ENCODE peak calls at places on chromosomes 4 and X, in six cellular contexts. One of them, this sample, is unnamed. For H3K4me1 and H3K27me3, the result is how much of the 10 kb centered on the place peaks cover.

GRCh38 chrX:45699158-45699557 is 498.5 kb upstream of the DIPK2B start:
- ATAC-seq in HepG2: no peak
- ATAC-seq in K562: no peak
- ATAC-seq in HCT116: no peak
- ATAC-seq in Panc1: no peak
- ATAC-seq in upper lobe of left lung: no peak
- ATAC-seq in this sample: no peak

GRCh38 chr4:140697709-140698560 is 58.2 kb downstream of the TBC1D9 start:
- ATAC-seq in upper lobe of left lung: peak
- ATAC-seq in K562: no peak
- ATAC-seq in Panc1: no peak
- ATAC-seq in HCT116: no peak
- ATAC-seq in HepG2: no peak
- ATAC-seq in this sample: no peak

GRCh38 chr4:181193162-181193930 is 1049.9 kb upstream of the TENM3 start:
- ATAC-seq in upper lobe of left lung: no peak
- ATAC-seq in HepG2: no peak
- ATAC-seq in K562: no peak
- ATAC-seq in HCT116: no peak
- ATAC-seq in Panc1: no peak
- ATAC-seq in this sample: no peak

GRCh38 chr4:158854236-158854635 is 85.4 kb downstream of the FNIP2 start:
- ATAC-seq in HCT116: no peak
- ATAC-seq in K562: no peak
- ATAC-seq in Panc1: no peak
- ATAC-seq in HepG2: no peak
- ATAC-seq in upper lobe of left lung: no peak
- ATAC-seq in this sample: no peak

GRCh38 chr4:152448806-152449205 is 87.1 kb downstream of the FBXW7 start:
- ATAC-seq in Panc1: no peak
- ATAC-seq in HCT116: no peak
- ATAC-seq in upper lobe of left lung: no peak
- ATAC-seq in HepG2: no peak
- ATAC-seq in K562: no peak
- ATAC-seq in this sample: no peak

GRCh38 chrX:46582964-46583363 is 9.4 kb downstream of the CHST7 start:
- ATAC-seq in Panc1: no peak
- ATAC-seq in upper lobe of left lung: peak
- ATAC-seq in HCT116: no peak
- ATAC-seq in K562: no peak
- ATAC-seq in HepG2: no peak
- ATAC-seq in this sample: peak

GRCh38 chrX:132737743-132738142 is 220.7 kb downstream of the HS6ST2 start:
- ATAC-seq in HCT116: peak
- ATAC-seq in upper lobe of left lung: no peak
- ATAC-seq in K562: no peak
- ATAC-seq in Panc1: no peak
- ATAC-seq in HepG2: no peak
- ATAC-seq in this sample: no peak

GRCh38 chrX:107629533-107629909 is 1.2 kb downstream of the PRPS1 start:
- ATAC-seq in K562: peak
- ATAC-seq in Panc1: no peak
- ATAC-seq in HepG2: peak
- ATAC-seq in HCT116: no peak
- ATAC-seq in upper lobe of left lung: no peak
- ATAC-seq in this sample: no peak

GRCh38 chr4:163613375-163613774 is 118.9 kb downstream of the TMA16 start:
- ATAC-seq in HCT116: no peak
- ATAC-seq in upper lobe of left lung: peak
- ATAC-seq in HepG2: no peak
- ATAC-seq in Panc1: no peak
- ATAC-seq in K562: no peak
- ATAC-seq in this sample: no peak

GRCh38 chr4:184313710-184314659 is 96.3 kb upstream of the ENPP6 start:
- ATAC-seq in Panc1: no peak
- ATAC-seq in upper lobe of left lung: peak
- ATAC-seq in K562: no peak
- ATAC-seq in HCT116: no peak
- ATAC-seq in HepG2: no peak
- ATAC-seq in this sample: peak

GRCh38 chr4:129240816-129241215 is 144.9 kb downstream of the C4orf33 start:
- ATAC-seq in Panc1: no peak
- ATAC-seq in HepG2: no peak
- ATAC-seq in HCT116: no peak
- ATAC-seq in upper lobe of left lung: no peak
- ATAC-seq in K562: no peak
- ATAC-seq in this sample: no peak

GRCh38 chr4:153931804-153932203 is 142.9 kb upstream of the SFRP2 start:
- ATAC-seq in K562: no peak
- ATAC-seq in upper lobe of left lung: peak
- ATAC-seq in HepG2: no peak
- ATAC-seq in Panc1: no peak
- ATAC-seq in HCT116: no peak
- ATAC-seq in this sample: peak

GRCh38 chrX:109679820-109680219 is 53.2 kb downstream of the ACSL4 start:
- ATAC-seq in HepG2: no peak
- ATAC-seq in Panc1: no peak
- ATAC-seq in K562: no peak
- ATAC-seq in HCT116: no peak
- ATAC-seq in upper lobe of left lung: no peak
- ATAC-seq in this sample: no peak

GRCh38 chr4:85777908-85778808 is 303.2 kb downstream of the ARHGAP24 start:
- ATAC-seq in K562: no peak
- ATAC-seq in HepG2: no peak
- ATAC-seq in HCT116: no peak
- ATAC-seq in upper lobe of left lung: peak
- ATAC-seq in Panc1: no peak
- ATAC-seq in this sample: peak

GRCh38 chr4:148355442-148356123 is 86.6 kb downstream of the NR3C2 start:
- ATAC-seq in Panc1: no peak
- ATAC-seq in HCT116: no peak
- ATAC-seq in HepG2: no peak
- ATAC-seq in K562: no peak
- ATAC-seq in upper lobe of left lung: no peak
- ATAC-seq in this sample: no peak

GRCh38 chr4:19126903-19127302 is 1105.3 kb upstream of the LCORL start:
- ATAC-seq in upper lobe of left lung: no peak
- ATAC-seq in HepG2: no peak
- ATAC-seq in Panc1: no peak
- ATAC-seq in HCT116: no peak
- ATAC-seq in K562: no peak
- ATAC-seq in this sample: no peak

GRCh38 chr4:5772528-5773270 is 61.7 kb downstream of the EVC start:
- ATAC-seq in K562: no peak
- ATAC-seq in Panc1: no peak
- ATAC-seq in upper lobe of left lung: peak
- ATAC-seq in HCT116: no peak
- ATAC-seq in HepG2: no peak
- ATAC-seq in this sample: no peak

GRCh38 chr4:173195132-173195531 is 26.5 kb downstream of the GALNT7 start:
- ATAC-seq in upper lobe of left lung: no peak
- ATAC-seq in HepG2: no peak
- ATAC-seq in Panc1: no peak
- ATAC-seq in K562: peak
- ATAC-seq in HCT116: no peak
- ATAC-seq in this sample: no peak

GRCh38 chr4:6886886-6887285 is 22.7 kb upstream of the TBC1D14 start:
- ATAC-seq in Panc1: no peak
- ATAC-seq in HCT116: no peak
- ATAC-seq in HepG2: no peak
- ATAC-seq in upper lobe of left lung: no peak
- ATAC-seq in K562: no peak
- ATAC-seq in this sample: no peak

DNA sequence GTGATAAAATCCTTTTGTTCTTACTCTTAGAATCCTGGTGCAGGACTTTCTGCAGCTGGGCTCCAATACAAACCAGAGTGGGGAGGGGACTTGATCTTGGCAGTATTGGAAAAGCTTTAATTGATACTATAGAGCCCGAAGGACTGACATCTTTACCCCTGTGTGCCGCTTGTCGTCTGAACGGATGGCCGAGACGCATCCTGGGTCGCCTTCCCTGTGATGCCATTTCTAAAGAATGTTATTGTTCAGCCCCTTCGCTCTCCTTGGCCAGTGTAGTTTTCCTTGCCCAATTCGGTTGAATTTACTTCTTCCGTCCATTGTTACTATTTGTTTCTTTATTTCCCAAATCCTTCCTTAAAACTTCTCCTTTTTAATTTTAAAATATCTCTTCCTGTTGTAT is 80.9 kb downstream of the CLDN34 start:
- ATAC-seq in Panc1: no peak
- ATAC-seq in K562: no peak
- ATAC-seq in upper lobe of left lung: no peak
- ATAC-seq in HepG2: no peak
- ATAC-seq in HCT116: no peak
- ATAC-seq in this sample: no peak
- H3K4me1 ChIP-seq in Panc1: under half
- H3K4me1 ChIP-seq in K562: under half
- H3K4me1 ChIP-seq in upper lobe of left lung: under half
- H3K4me1 ChIP-seq in HepG2: under half
- H3K4me1 ChIP-seq in HCT116: under half
- H3K4me1 ChIP-seq in this sample: under half

GRCh38 chrX:12137982-12138365 is 299 bp upstream of the FRMPD4 start:
- ATAC-seq in HCT116: no peak
- ATAC-seq in HepG2: no peak
- ATAC-seq in upper lobe of left lung: no peak
- ATAC-seq in K562: no peak
- ATAC-seq in Panc1: no peak
- ATAC-seq in this sample: no peak

GRCh38 chrX:12139934-12140611 is 1.8 kb downstream of the FRMPD4 start:
- ATAC-seq in Panc1: no peak
- ATAC-seq in upper lobe of left lung: no peak
- ATAC-seq in HepG2: no peak
- ATAC-seq in HCT116: no peak
- ATAC-seq in K562: no peak
- ATAC-seq in this sample: no peak

GRCh38 chrX:12141511-12141910 is 3.2 kb downstream of the FRMPD4 start:
- ATAC-seq in K562: no peak
- ATAC-seq in HCT116: no peak
- ATAC-seq in HepG2: no peak
- ATAC-seq in upper lobe of left lung: no peak
- ATAC-seq in Panc1: no peak
- ATAC-seq in this sample: no peak

GRCh38 chrX:12142661-12143060 is 4.4 kb downstream of the FRMPD4 start:
- ATAC-seq in upper lobe of left lung: no peak
- ATAC-seq in Panc1: no peak
- ATAC-seq in HepG2: no peak
- ATAC-seq in K562: no peak
- ATAC-seq in HCT116: no peak
- ATAC-seq in this sample: no peak

GRCh38 chrX:12138366-12139313 is at the start of gene FRMPD4:
- ATAC-seq in upper lobe of left lung: no peak
- ATAC-seq in K562: no peak
- ATAC-seq in HepG2: no peak
- ATAC-seq in HCT116: no peak
- ATAC-seq in Panc1: no peak
- ATAC-seq in this sample: no peak
- H3K27me3 ChIP-seq in upper lobe of left lung: under half
- H3K27me3 ChIP-seq in K562: under half
- H3K27me3 ChIP-seq in HepG2: under half
- H3K27me3 ChIP-seq in HCT116: under half
- H3K27me3 ChIP-seq in Panc1: under half
- H3K27me3 ChIP-seq in this sample: under half

GRCh38 chr4:39627413-39627812 is 11.3 kb downstream of the SMIM14 start:
- ATAC-seq in K562: peak
- ATAC-seq in upper lobe of left lung: no peak
- ATAC-seq in HepG2: peak
- ATAC-seq in HCT116: no peak
- ATAC-seq in Panc1: no peak
- ATAC-seq in this sample: no peak

GRCh38 chr4:39626913-39627312 is 11.8 kb downstream of the SMIM14 start:
- ATAC-seq in Panc1: no peak
- ATAC-seq in HepG2: no peak
- ATAC-seq in upper lobe of left lung: no peak
- ATAC-seq in HCT116: no peak
- ATAC-seq in K562: no peak
- ATAC-seq in this sample: no peak

GRCh38 chr4:39631700-39632079 is 7.0 kb downstream of the SMIM14 start:
- ATAC-seq in HepG2: no peak
- ATAC-seq in HCT116: no peak
- ATAC-seq in K562: no peak
- ATAC-seq in upper lobe of left lung: no peak
- ATAC-seq in Panc1: no peak
- ATAC-seq in this sample: no peak

GRCh38 chr4:39621582-39621981 is 17.1 kb downstream of the SMIM14 start:
- ATAC-seq in upper lobe of left lung: peak
- ATAC-seq in Panc1: peak
- ATAC-seq in HepG2: peak
- ATAC-seq in K562: peak
- ATAC-seq in HCT116: peak
- ATAC-seq in this sample: peak

DNA sequence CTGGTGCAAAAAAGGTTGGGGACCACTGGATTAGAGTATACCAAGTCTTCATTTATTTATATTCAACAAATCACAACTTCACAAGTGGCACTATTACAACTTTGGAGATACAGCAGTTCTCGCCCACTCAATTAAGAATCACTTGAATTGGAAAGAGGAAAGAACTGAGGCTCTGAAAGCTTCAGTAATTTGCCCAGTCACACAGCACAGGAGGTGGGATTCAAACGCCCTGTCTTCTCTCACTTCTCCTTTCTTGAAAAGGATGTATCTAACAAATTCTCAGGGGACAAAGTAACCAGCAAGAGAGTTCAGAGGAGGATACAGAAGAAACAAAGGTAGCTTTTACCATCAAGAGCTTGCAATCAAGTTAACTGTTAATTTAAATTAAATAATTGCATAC is 12.4 kb downstream of the SMIM14 start:
- ATAC-seq in HepG2: no peak
- ATAC-seq in K562: no peak
- ATAC-seq in Panc1: no peak
- ATAC-seq in upper lobe of left lung: no peak
- ATAC-seq in HCT116: no peak
- ATAC-seq in this sample: no peak
- TF ChIP-seq POLR2AphosphoS5 in HepG2: no peak
- TF ChIP-seq POLR2AphosphoS5 in K562: no peak
- TF ChIP-seq POLR2AphosphoS5 in Panc1: no peak
- TF ChIP-seq POLR2AphosphoS5 in upper lobe of left lung: no peak
- TF ChIP-seq POLR2AphosphoS5 in HCT116: no peak
- TF ChIP-seq POLR2AphosphoS5 in this sample: no peak

GRCh38 chr4:48333587-48333986 is 7.7 kb upstream of the SLAIN2 start:
- ATAC-seq in upper lobe of left lung: no peak
- ATAC-seq in HepG2: no peak
- ATAC-seq in HCT116: no peak
- ATAC-seq in K562: no peak
- ATAC-seq in Panc1: no peak
- ATAC-seq in this sample: no peak

GRCh38 chr4:48332661-48333060 is 8.7 kb upstream of the SLAIN2 start:
- ATAC-seq in HepG2: no peak
- ATAC-seq in K562: no peak
- ATAC-seq in Panc1: no peak
- ATAC-seq in upper lobe of left lung: no peak
- ATAC-seq in HCT116: no peak
- ATAC-seq in this sample: no peak

GRCh38 chr4:48334900-48335384 is 6.4 kb upstream of the SLAIN2 start:
- ATAC-seq in HepG2: no peak
- ATAC-seq in Panc1: no peak
- ATAC-seq in HCT116: no peak
- ATAC-seq in upper lobe of left lung: no peak
- ATAC-seq in K562: peak
- ATAC-seq in this sample: no peak

GRCh38 chr4:48336471-48336870 is 4.9 kb upstream of the SLAIN2 start:
- ATAC-seq in upper lobe of left lung: no peak
- ATAC-seq in Panc1: no peak
- ATAC-seq in K562: no peak
- ATAC-seq in HepG2: no peak
- ATAC-seq in HCT116: no peak
- ATAC-seq in this sample: no peak

GRCh38 chr4:48334236-48334635 is 7.1 kb upstream of the SLAIN2 start:
- ATAC-seq in HepG2: no peak
- ATAC-seq in Panc1: no peak
- ATAC-seq in HCT116: no peak
- ATAC-seq in upper lobe of left lung: no peak
- ATAC-seq in K562: peak
- ATAC-seq in this sample: no peak
- H3K4me1 ChIP-seq in HepG2: under half
- H3K4me1 ChIP-seq in Panc1: under half
- H3K4me1 ChIP-seq in HCT116: under half
- H3K4me1 ChIP-seq in upper lobe of left lung: under half
- H3K4me1 ChIP-seq in K562: under half
- H3K4me1 ChIP-seq in this sample: under half